ENCODE peak calls at places on chromosomes 4 and X, in eight cellular contexts. O is GM03348; B is fibroblast of mammary gland; A is naive thymus-derived CD8-positive, alpha-beta T cell; N is M059J; T is NCI-H1105; P is nephron progenitor cell; Q is glutamatergic neuron. K is an unnamed sample.

GRCh38 chr4:112274959-112275358 is 10.7 kb downstream of the TIFA start:
- DNase-seq in Q (no peak), N (no peak), O (no peak), B (no peak), T (no peak), A (no peak), P (no peak), K (no peak)

GRCh38 chrX:8726031-8726652 is 5.8 kb downstream of the ANOS1 start:
- DNase-seq in A (no peak), Q (no peak), P (no peak), T (peak; percentile 86), N (peak; percentile 72), B (peak; percentile 28), O (no peak), K (peak; percentile 78)

GRCh38 chrX:39755152-39756032 is 342.4 kb downstream of the BCOR start:
- DNase-seq in N (peak; percentile 98), A (no peak), Q (no peak), B (peak; percentile 95), P (peak; percentile 49), T (peak; percentile 14), O (peak; percentile 83), K (peak; percentile 92)

GRCh38 chr4:174156239-174156826 is 127.1 kb downstream of the FBXO8 start:
- DNase-seq in P (no peak), T (peak; percentile 33), N (peak; percentile 54), A (peak; percentile 21), O (peak; percentile 47), Q (no peak), B (peak; percentile 76), K (peak; percentile 59)

GRCh38 chr4:98662619-98663225 is 4.3 kb upstream of the TSPAN5 start:
- DNase-seq in O (no peak), T (no peak), N (no peak), B (no peak), A (peak; percentile 66), Q (peak; percentile 20), P (no peak), K (no peak)

GRCh38 chr4:106314960-106315359 is 1.0 kb downstream of the TBCK start:
- DNase-seq in P (no peak), B (no peak), A (no peak), Q (no peak), O (no peak), N (peak; percentile 1), T (no peak), K (no peak)

GRCh38 chr4:140237616-140238352 is 83.8 kb upstream of the MAML3 start:
- DNase-seq in N (peak; percentile 72), Q (peak; percentile 71), O (peak; percentile 94), A (no peak), P (peak; percentile 65), T (peak; percentile 82), B (peak; percentile 97), K (peak; percentile 93)

GRCh38 chr4:123816970-123817688 is 420.5 kb downstream of the SPRY1 start:
- DNase-seq in T (no peak), O (no peak), P (no peak), A (no peak), N (no peak), Q (no peak), B (peak; percentile 50), K (no peak)

GRCh38 chr4:1174941-1175634 is 2.7 kb upstream of the SPON2 start:
- DNase-seq in N (no peak), T (no peak), Q (no peak), B (no peak), P (no peak), O (no peak), A (no peak), K (no peak)

GRCh38 chr4:108280072-108280471 is 111.3 kb upstream of the LEF1 start:
- DNase-seq in Q (no peak), A (no peak), N (no peak), B (no peak), O (no peak), P (no peak), T (no peak), K (no peak)

GRCh38 chrX:19715711-19716638 is 171.4 kb downstream of the SH3KBP1 start:
- DNase-seq in Q (no peak), B (no peak), O (no peak), P (no peak), A (peak; percentile 6), T (no peak), N (peak; percentile 43), K (no peak)

GRCh38 chr4:87255755-87256154 is 35.3 kb upstream of the KLHL8 start:
- DNase-seq in T (no peak), N (no peak), A (no peak), B (no peak), P (no peak), O (no peak), Q (no peak), K (no peak)

GRCh38 chrX:45842207-45842900 is 641.7 kb upstream of the DIPK2B start:
- DNase-seq in Q (no peak), P (no peak), B (no peak), A (no peak), T (no peak), N (no peak), O (peak; percentile 15), K (no peak)

GRCh38 chr4:176838611-176839411 is 46.1 kb upstream of the VEGFC start:
- DNase-seq in A (no peak), Q (no peak), T (no peak), N (peak; percentile 72), B (peak; percentile 97), O (peak; percentile 48), P (no peak), K (no peak)

GRCh38 chrX:2516612-2517011 is 15.8 kb upstream of the DHRSX start:
- DNase-seq in A (no peak), N (no peak), O (no peak), Q (no peak), P (no peak), B (no peak), T (no peak), K (no peak)

GRCh38 chrX:6981718-6982406 is 165.7 kb upstream of the STS start:
- DNase-seq in T (no peak), O (no peak), A (no peak), N (no peak), Q (no peak), B (no peak), P (no peak), K (no peak)

GRCh38 chr4:138217567-138217966 is 24.6 kb downstream of the SLC7A11 start:
- DNase-seq in A (no peak), O (no peak), N (no peak), B (no peak), P (no peak), T (no peak), Q (peak; percentile 29), K (no peak)

GRCh38 chr4:109079731-109080130 is 222.7 kb downstream of the COL25A1 start:
- DNase-seq in B (peak; percentile 22), N (peak; percentile 43), A (no peak), O (no peak), Q (no peak), T (no peak), P (no peak), K (peak; percentile 76)

GRCh38 chr4:82561745-82562552 is at the start of gene TMEM150C:
- DNase-seq in A (no peak), N (peak; percentile 40), B (peak; percentile 6), P (peak; percentile 76), T (no peak), O (peak; percentile 57), Q (peak; percentile 71), K (peak; percentile 11)

GRCh38 chr4:163681208-163681821 is 186.8 kb downstream of the TMA16 start:
- DNase-seq in N (peak; percentile 16), T (peak; percentile 14), Q (no peak), O (peak; percentile 3), P (peak; percentile 19), B (peak; percentile 62), A (peak; percentile 69), K (peak; percentile 25)

GRCh38 chr4:150708004-150708403 is 126.1 kb downstream of the MAB21L2 start:
- DNase-seq in A (no peak), N (no peak), P (no peak), O (no peak), B (no peak), Q (no peak), T (no peak), K (no peak)

GRCh38 chr4:125315571-125316390 is 1.0 kb downstream of the FAT4 start:
- DNase-seq in A (peak; percentile 9), Q (peak; percentile 80), B (peak; percentile 48), T (peak; percentile 17), N (peak; percentile 37), O (peak; percentile 61), P (peak; percentile 71), K (peak; percentile 20)

GRCh38 chr4:25051534-25051933 is 20.8 kb upstream of the LGI2 start:
- DNase-seq in O (no peak), T (no peak), N (peak; percentile 70), Q (no peak), B (no peak), A (no peak), P (no peak), K (peak; percentile 68)

K was measured in H4.